ENCODE peak calls at places on chromosomes 4 and X, in six cellular contexts. M is suprapubic skin, N is testis, C is heart left ventricle, S is transverse colon, L is stomach. U is an unnamed sample. For H3K27me3, the result is how much of the 10 kb centered on the place peaks cover.

GRCh38 chr4:121989715-121990114 is 37.9 kb upstream of the TRPC3 start:
- DNase-seq in L (no peak), S (no peak), M (no peak), C (no peak), N (no peak), U (no peak)

GRCh38 chr4:38985363-38986065 is 46.7 kb downstream of the TMEM156 start:
- DNase-seq in N (no peak), C (no peak), S (no peak), M (no peak), L (no peak), U (no peak)

GRCh38 chrX:148417934-148418333 is 82.5 kb upstream of the AFF2 start:
- DNase-seq in L (no peak), C (no peak), M (no peak), N (no peak), S (no peak), U (no peak)

GRCh38 chrX:124217289-124218251 is 114.9 kb upstream of the TEX13D start:
- DNase-seq in M (no peak), N (peak), S (peak), C (no peak), L (no peak), U (no peak)

GRCh38 chr4:61505773-61506640 is 305.9 kb downstream of the ADGRL3 start:
- DNase-seq in N (no peak), S (no peak), M (no peak), C (no peak), L (no peak), U (no peak)

GRCh38 chrX:57156397-57157049 is 19.3 kb upstream of the SPIN2A start:
- DNase-seq in N (peak), C (no peak), L (peak), S (peak), M (no peak), U (peak)

GRCh38 chrX:1485033-1485432 is 32.3 kb upstream of the ASMTL start:
- DNase-seq in S (no peak), C (no peak), M (peak), N (no peak), L (no peak), U (no peak)

GRCh38 chr4:2756691-2757350 is 685 bp upstream of the TNIP2 start:
- DNase-seq in S (no peak), N (no peak), M (no peak), L (no peak), C (no peak), U (no peak)

GRCh38 chr4:40421839-40422238 is 86.7 kb downstream of the CHRNA9 start:
- DNase-seq in S (no peak), C (no peak), L (no peak), N (no peak), M (no peak), U (no peak)

GRCh38 chr4:24209131-24209530 is 319.3 kb upstream of the PPARGC1A start:
- DNase-seq in L (no peak), S (no peak), N (no peak), M (no peak), C (no peak), U (peak)

GRCh38 chr4:3046149-3046548 is 28.2 kb downstream of the HTT-AS start:
- DNase-seq in M (no peak), C (no peak), L (no peak), S (no peak), N (no peak), U (no peak)

GRCh38 chrX:44651347-44651746 is 108.7 kb upstream of the FUNDC1 start:
- DNase-seq in N (no peak), M (no peak), L (no peak), C (no peak), S (no peak), U (no peak)

GRCh38 chr4:37652747-37653527 is 33.2 kb downstream of the RELL1 start:
- DNase-seq in M (no peak), L (no peak), C (no peak), S (no peak), N (no peak), U (no peak)

GRCh38 chrX:40831750-40832149 is 96.4 kb upstream of the MED14 start:
- DNase-seq in N (no peak), L (no peak), S (no peak), C (no peak), M (no peak), U (peak)

GRCh38 chr4:47050986-47051725 is 19.8 kb downstream of the GABRB1 start:
- DNase-seq in S (no peak), N (no peak), L (no peak), C (no peak), M (no peak), U (no peak)

GRCh38 chrX:103063918-103064434 is at the start of gene BEX1:
- DNase-seq in S (peak), N (peak), L (peak), C (no peak), M (no peak), U (peak)

GRCh38 chr4:142875117-142875516 is 29.0 kb upstream of the INPP4B start:
- DNase-seq in L (no peak), S (no peak), N (no peak), M (no peak), C (no peak), U (no peak)

GRCh38 chr4:103032575-103032974 is 13.1 kb upstream of the SLC9B1 start:
- DNase-seq in M (no peak), C (no peak), S (peak), L (no peak), N (peak), U (no peak)

GRCh38 chr4:147754037-147754445 is 22.2 kb downstream of the ARHGAP10 start:
- DNase-seq in C (no peak), M (no peak), L (no peak), N (no peak), S (no peak), U (no peak)

GRCh38 chr4:23957465-23957864 is 67.6 kb upstream of the PPARGC1A start:
- DNase-seq in M (no peak), C (no peak), L (no peak), N (no peak), S (no peak), U (no peak)

GRCh38 chr4:143514432-143514831 is 930 bp downstream of the SMARCA5 start:
- DNase-seq in N (peak), C (peak), L (peak), M (peak), S (peak), U (peak)

GRCh38 chr4:3792813-3793212 is 26.6 kb downstream of the ADRA2C start:
- DNase-seq in N (peak), L (no peak), C (no peak), M (no peak), S (no peak), U (no peak)

GRCh38 chr4:107579099-107579498 is 140.9 kb downstream of the PAPSS1 start:
- DNase-seq in L (no peak), C (no peak), M (no peak), S (no peak), N (no peak), U (no peak)

GRCh38 chrX:118182050-118182449 is 65.4 kb upstream of the KLHL13 start:
- DNase-seq in S (no peak), L (no peak), M (no peak), C (no peak), N (no peak), U (no peak)

GRCh38 chrX:103565752-103566151 is 19.6 kb upstream of the TCEAL4 start:
- DNase-seq in M (no peak), C (no peak), L (no peak), N (no peak), S (no peak), U (no peak)

GRCh38 chr4:149264093-149264733 is 551.4 kb downstream of the IQCM start:
- DNase-seq in S (peak), L (peak), M (no peak), C (no peak), N (peak), U (peak)

GRCh38 chr4:7626551-7626950 is 191.8 kb upstream of the PSAPL1 start:
- DNase-seq in N (no peak), L (no peak), C (peak), S (no peak), M (no peak), U (no peak)

GRCh38 chrX:102516314-102516936 is at the start of gene TMSB15A:
- DNase-seq in C (peak), L (peak), N (peak), S (peak), M (peak), U (peak)

DNA sequence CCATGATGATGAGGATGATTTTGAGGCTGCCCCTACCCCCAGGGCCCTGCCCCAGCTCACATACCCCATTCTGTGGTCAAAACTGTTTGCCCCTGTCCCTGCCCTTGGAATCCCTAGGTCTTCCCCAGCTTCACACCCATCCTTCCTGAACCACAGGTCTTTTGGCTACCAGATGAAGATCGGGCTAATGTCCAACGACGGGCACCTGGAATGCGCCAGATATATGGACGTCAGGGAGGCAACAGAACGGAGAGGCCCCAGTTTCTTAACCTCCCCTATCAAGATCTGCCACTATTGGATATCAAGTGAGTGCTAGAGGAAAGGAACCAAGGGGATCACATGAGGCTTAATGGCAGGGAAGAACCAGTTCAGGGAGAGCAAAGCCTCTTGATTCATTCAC is 6.6 kb downstream of the GDPD2 start:
- DNase-seq in S (no peak), N (no peak), M (no peak), L (no peak), C (no peak), U (no peak)
- H3K27me3 ChIP-seq in S (under half), N (under half), M (under half), L (under half), C (under half), U (under half)

DNA sequence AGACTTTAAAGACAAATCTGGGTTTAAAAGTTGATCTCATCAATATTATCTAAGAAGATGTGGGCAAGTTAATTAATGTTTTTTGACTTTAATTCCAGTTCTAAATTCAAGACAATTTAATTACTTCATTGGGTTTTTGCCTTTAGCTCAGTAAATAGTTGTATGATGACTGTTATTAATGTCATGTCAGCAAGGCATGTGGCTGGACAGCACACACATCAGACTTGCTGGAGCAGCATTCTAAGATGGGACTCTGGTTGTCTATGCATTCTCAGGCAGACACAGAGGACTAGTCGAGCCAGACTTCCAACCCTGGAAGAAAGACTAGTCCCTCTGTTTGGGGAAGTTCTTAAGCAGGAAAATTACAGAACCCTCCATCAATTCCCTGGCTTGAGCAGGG is 180.7 kb upstream of the GK2 start:
- DNase-seq in N (no peak), L (no peak), C (no peak), S (no peak), M (no peak), U (no peak)
- TF ChIP-seq POLR2A in N (no peak), L (no peak), C (no peak), S (no peak), M (no peak), U (no peak)

GRCh38 chrX:6917666-6918065 is 229.8 kb upstream of the STS start:
- DNase-seq in C (no peak), L (no peak), M (no peak), S (no peak), N (no peak), U (no peak)
- H3K27me3 ChIP-seq in C (under half), L (under half), M (under half), S (under half), N (under half), U (under half)

GRCh38 chrX:149940015-149940716 is 1.9 kb upstream of the EOLA2 start:
- DNase-seq in N (peak), M (peak), C (peak), S (peak), L (peak), U (peak)

GRCh38 chrX:149937881-149938426 is 337 bp downstream of the EOLA2 start:
- DNase-seq in L (no peak), S (peak), C (no peak), N (no peak), M (peak), U (peak)

GRCh38 chrX:149939271-149940014 is 1.2 kb upstream of the EOLA2 start:
- DNase-seq in M (peak), L (peak), N (peak), C (peak), S (peak), U (peak)

GRCh38 chrX:149938427-149939270 is at the start of gene EOLA2:
- DNase-seq in M (peak), L (peak), S (peak), C (peak), N (peak), U (peak)
- TF ChIP-seq POLR2A in M (no peak), L (no peak), S (peak), C (no peak), N (no peak), U (peak)

GRCh38 chrX:72309297-72310071 is 3.8 kb upstream of the CITED1 start:
- DNase-seq in L (no peak), S (no peak), N (no peak), C (no peak), M (no peak), U (no peak)

GRCh38 chrX:72314242-72314641 is 8.5 kb upstream of the CITED1 start:
- DNase-seq in N (no peak), L (no peak), M (no peak), S (no peak), C (no peak), U (peak)

GRCh38 chrX:72314881-72315280 is 9.2 kb upstream of the CITED1 start:
- DNase-seq in S (no peak), C (no peak), N (no peak), L (no peak), M (no peak), U (no peak)

GRCh38 chrX:72313757-72314156 is 8.0 kb upstream of the CITED1 start:
- DNase-seq in N (no peak), S (no peak), M (no peak), C (no peak), L (no peak), U (no peak)

GRCh38 chrX:72312311-72312940 is 6.7 kb upstream of the CITED1 start:
- DNase-seq in M (no peak), C (no peak), L (no peak), N (no peak), S (no peak), U (peak)
- H3K27me3 ChIP-seq in M (under half), C (under half), L (under half), N (under half), S (under half), U (under half)

GRCh38 chrX:48939417-48940228 is 17.8 kb downstream of the OTUD5 start:
- DNase-seq in N (no peak), L (no peak), M (no peak), C (no peak), S (peak), U (no peak)
- TF ChIP-seq POLR2A in N (no peak), L (no peak), M (no peak), C (no peak), S (no peak), U (no peak)

DNA sequence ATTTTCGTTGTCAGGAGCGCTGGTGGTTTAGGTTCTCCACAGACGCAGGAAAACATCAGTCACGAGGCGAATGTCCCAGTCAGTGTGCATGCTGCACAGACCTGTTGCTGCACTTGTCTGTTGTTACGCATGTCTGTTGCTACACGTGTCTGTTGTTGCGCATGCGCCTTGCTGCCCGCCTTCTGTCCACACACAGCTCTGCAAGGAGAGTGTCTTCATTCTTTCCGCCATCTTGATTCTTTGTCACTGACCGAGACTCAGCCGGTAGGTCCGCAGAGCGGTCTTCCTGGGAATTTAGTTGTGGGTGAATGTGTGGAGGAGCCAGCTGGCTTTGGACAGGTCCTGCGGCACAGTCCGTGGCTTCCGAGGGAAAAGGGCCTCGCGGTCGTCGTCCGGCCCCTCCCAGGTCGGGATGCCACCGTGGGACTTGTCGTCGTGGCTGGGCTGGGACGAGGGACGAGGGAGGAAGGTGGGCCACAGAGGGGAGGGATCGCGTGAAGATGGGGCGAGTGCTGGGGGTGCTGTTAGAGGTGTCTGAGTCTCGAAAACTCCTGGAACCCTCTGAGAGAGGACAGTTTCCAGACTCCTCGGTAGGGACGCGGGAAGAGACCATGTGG is at the start of gene PAGE2B:
- DNase-seq in S (no peak), C (no peak), L (no peak), N (peak), M (no peak), U (no peak)
- H3K27me3 ChIP-seq in S (under half), C (under half), L (under half), N (under half), M (under half), U (under half)

GRCh38 chr4:185218312-185218711 is 8.9 kb downstream of the SNX25 start:
- DNase-seq in L (no peak), C (no peak), M (no peak), N (no peak), S (no peak), U (no peak)
- TF ChIP-seq POLR2A in L (no peak), C (no peak), M (no peak), N (no peak), S (no peak), U (no peak)

GRCh38 chr4:114598191-114599121 is at the start of gene UGT8:
- DNase-seq in M (no peak), C (peak), S (peak), N (peak), L (peak), U (peak)
- H3K27me3 ChIP-seq in M (under half), C (under half), S (under half), N (under half), L (under half), U (under half)